ENCODE peak calls at places on chromosome 22, in five cellular contexts. B is DMS153, S is lower lobe of right lung, A is B cell, W is pancreas. R is an unnamed sample.

GRCh38 chr22:35961480-35961902 is 67.1 kb downstream of the RBFOX2 start:
- DNase-seq in B (peak), S (no peak), A (no peak), W (no peak), R (no peak)

GRCh38 chr22:29224121-29224858 is 18.6 kb downstream of the EMID1 start:
- DNase-seq in B (no peak), S (no peak), A (no peak), W (no peak), R (no peak)

GRCh38 chr22:36027960-36028645 is 521 bp downstream of the RBFOX2 start:
- DNase-seq in B (no peak), S (no peak), A (no peak), W (no peak), R (no peak)

GRCh38 chr22:45807156-45807915 is 135.7 kb downstream of the ATXN10 start:
- DNase-seq in B (no peak), S (no peak), A (no peak), W (no peak), R (no peak)

GRCh38 chr22:39343259-39344045 is 6.3 kb upstream of the SYNGR1 start:
- DNase-seq in B (peak), S (peak), A (peak), W (no peak), R (peak)

GRCh38 chr22:21445437-21446127 is 21.6 kb upstream of the TMEM191C start:
- DNase-seq in B (no peak), S (peak), A (no peak), W (peak), R (peak)

GRCh38 chr22:26597026-26597425 is 7.1 kb upstream of the TPST2 start:
- DNase-seq in B (no peak), S (no peak), A (no peak), W (no peak), R (no peak)

GRCh38 chr22:27422442-27422841 is 379.1 kb downstream of the MN1 start:
- DNase-seq in B (no peak), S (no peak), A (no peak), W (no peak), R (no peak)

GRCh38 chr22:46044718-46045458 is 67.9 kb upstream of the WNT7B start:
- DNase-seq in B (no peak), S (peak), A (peak), W (no peak), R (no peak)

GRCh38 chr22:41589260-41589600 is 410 bp downstream of the PMM1 start:
- DNase-seq in B (no peak), S (peak), A (no peak), W (peak), R (no peak)

GRCh38 chr22:18024956-18025720 is 777 bp upstream of the MICAL3 start:
- DNase-seq in B (no peak), S (no peak), A (no peak), W (no peak), R (no peak)

GRCh38 chr22:24699861-24700260 is 74.7 kb downstream of the PIWIL3 start:
- DNase-seq in B (no peak), S (no peak), A (no peak), W (no peak), R (no peak)

GRCh38 chr22:47474464-47474863 is 712.0 kb downstream of the TBC1D22A start:
- DNase-seq in B (no peak), S (no peak), A (no peak), W (no peak), R (no peak)

GRCh38 chr22:33240901-33241300 is 182.7 kb upstream of the SYN3 start:
- DNase-seq in B (no peak), S (no peak), A (no peak), W (no peak), R (no peak)

GRCh38 chr22:36369922-36370781 is 17.6 kb downstream of the MYH9 start:
- DNase-seq in B (peak), S (peak), A (no peak), W (no peak), R (no peak)

GRCh38 chr22:43852605-43853327 is 9.5 kb downstream of the SULT4A1 start:
- DNase-seq in B (no peak), S (no peak), A (no peak), W (peak), R (no peak)

GRCh38 chr22:43154887-43155536 is 3.7 kb downstream of the TSPO start:
- DNase-seq in B (no peak), S (peak), A (no peak), W (no peak), R (peak)

GRCh38 chr22:46147471-46148267 is 2.7 kb upstream of the PPARA start:
- DNase-seq in B (no peak), S (no peak), A (no peak), W (no peak), R (peak)

GRCh38 chr22:50363411-50364194 is 20.5 kb downstream of the PPP6R2 start:
- DNase-seq in B (no peak), S (no peak), A (no peak), W (no peak), R (no peak)

GRCh38 chr22:25208743-25209505 is 9.3 kb downstream of the CRYBB3 start:
- DNase-seq in B (no peak), S (no peak), A (no peak), W (no peak), R (no peak)

GRCh38 chr22:42067706-42068350 is 2.8 kb downstream of the NAGA start:
- DNase-seq in B (no peak), S (no peak), A (no peak), W (peak), R (no peak)

GRCh38 chr22:44357962-44358553 is 45.3 kb upstream of the SHISAL1 start:
- DNase-seq in B (peak), S (peak), A (no peak), W (peak), R (peak)

GRCh38 chr22:44669725-44670027 is 32.3 kb upstream of the PRR5 start:
- DNase-seq in B (no peak), S (no peak), A (no peak), W (no peak), R (peak)

GRCh38 chr22:32926600-32926999 is 125.1 kb downstream of the TIMP3 start:
- DNase-seq in B (no peak), S (no peak), A (no peak), W (no peak), R (no peak)

GRCh38 chr22:30265851-30266444 is 703 bp downstream of the OSM start:
- DNase-seq in B (no peak), S (peak), A (peak), W (no peak), R (peak)

GRCh38 chr22:38120359-38121110 is 10.1 kb upstream of the BAIAP2L2 start:
- DNase-seq in B (no peak), S (peak), A (no peak), W (no peak), R (no peak)

GRCh38 chr22:44147036-44147645 is 33.6 kb upstream of the PARVG start:
- DNase-seq in B (no peak), S (no peak), A (no peak), W (no peak), R (no peak)

GRCh38 chr22:40819741-40820140 is 595 bp upstream of the SLC25A17 start:
- DNase-seq in B (no peak), S (no peak), A (no peak), W (no peak), R (no peak)

GRCh38 chr22:31122532-31123291 is at the start of gene INPP5J:
- DNase-seq in B (peak), S (peak), A (no peak), W (peak), R (peak)

GRCh38 chr22:49381595-49382450 is 445.9 kb downstream of the BRD1 start:
- DNase-seq in B (no peak), S (peak), A (no peak), W (no peak), R (no peak)

GRCh38 chr22:37018086-37018814 is 997 bp downstream of the TST start:
- DNase-seq in B (no peak), S (no peak), A (no peak), W (no peak), R (no peak)

GRCh38 chr22:30408388-30409101 is 11.7 kb downstream of the SEC14L2 start:
- DNase-seq in B (no peak), S (no peak), A (no peak), W (no peak), R (no peak)

GRCh38 chr22:36166086-36166485 is 5.5 kb upstream of the APOL3 start:
- DNase-seq in B (no peak), S (no peak), A (no peak), W (no peak), R (no peak)